ENCODE peak calls at places on chromosome 18, in eight cellular contexts. U, Z, I, H, C, T, J and R are unnamed samples.

GRCh38 chr18:79862562-79862961 is 64.8 kb downstream of the KCNG2 start:
- DNase-seq in U (no peak), Z (no peak), I (no peak), H (no peak), C (no peak), T (no peak), J (no peak), R (no peak)

GRCh38 chr18:59011786-59012185 is 127.9 kb upstream of the SEC11C start:
- DNase-seq in U (no peak), Z (no peak), I (no peak), H (no peak), C (no peak), T (no peak), J (no peak), R (no peak)

GRCh38 chr18:59927246-59927825 is 27.5 kb downstream of the PMAIP1 start:
- DNase-seq in U (no peak), Z (no peak), I (no peak), H (peak), C (peak), T (no peak), J (no peak), R (no peak)

GRCh38 chr18:53625997-53626599 is 598.4 kb downstream of the MBD2 start:
- DNase-seq in U (no peak), Z (no peak), I (no peak), H (no peak), C (no peak), T (no peak), J (no peak), R (no peak)

GRCh38 chr18:13641551-13642439 is 84.6 kb downstream of the FAM210A start:
- DNase-seq in U (no peak), Z (no peak), I (no peak), H (no peak), C (no peak), T (no peak), J (no peak), R (no peak)

GRCh38 chr18:38081516-38081915 is 515.9 kb upstream of the CELF4 start:
- DNase-seq in U (no peak), Z (no peak), I (no peak), H (no peak), C (no peak), T (no peak), J (no peak), R (no peak)

GRCh38 chr18:50401888-50402287 is 27.0 kb downstream of the SKA1 start:
- DNase-seq in U (no peak), Z (peak), I (no peak), H (peak), C (no peak), T (no peak), J (no peak), R (no peak)

GRCh38 chr18:74190086-74190485 is 41.8 kb downstream of the TIMM21 start:
- DNase-seq in U (peak), Z (no peak), I (no peak), H (peak), C (no peak), T (no peak), J (no peak), R (no peak)

GRCh38 chr18:33817096-33817495 is 239.1 kb downstream of the ASXL3 start:
- DNase-seq in U (no peak), Z (no peak), I (no peak), H (peak), C (no peak), T (no peak), J (no peak), R (no peak)

GRCh38 chr18:43830905-43831304 is 553.6 kb upstream of the SYT4 start:
- DNase-seq in U (no peak), Z (no peak), I (peak), H (no peak), C (no peak), T (no peak), J (no peak), R (no peak)

GRCh38 chr18:10989486-10989885 is 159.9 kb downstream of the PIEZO2 start:
- DNase-seq in U (no peak), Z (no peak), I (no peak), H (no peak), C (no peak), T (no peak), J (no peak), R (no peak)